ENCODE peak calls at places on chromosomes 4 and X, in six cellular contexts. K, C, B, T, N and D are unnamed samples.
A peak's percentile ranks its signal among the peaks of the same experiment; 100 is the strongest.

GRCh38 chr4:89509708-89510269 is 202.2 kb upstream of the GPRIN3 start:
- DNase-seq in K (no peak), C (no peak), B (no peak), T (no peak), N (no peak), D (no peak)

GRCh38 chr4:180426938-180427337 is 1816.3 kb upstream of the TENM3 start:
- DNase-seq in K (no peak), C (no peak), B (no peak), T (no peak), N (no peak), D (no peak)

GRCh38 chrX:1009771-1010170 is 202.7 kb downstream of the CRLF2 start:
- DNase-seq in K (no peak), C (no peak), B (no peak), T (no peak), N (no peak), D (no peak)

GRCh38 chr4:185096032-185096653 is 46.9 kb upstream of the SLC25A4 start:
- DNase-seq in K (peak; percentile 45), C (peak; percentile 20), B (peak; percentile 7), T (peak; percentile 53), N (no peak), D (peak; percentile 40)

GRCh38 chrX:54994668-54995452 is 872 bp upstream of the PFKFB1 start:
- DNase-seq in K (no peak), C (no peak), B (no peak), T (no peak), N (no peak), D (no peak)

GRCh38 chrX:81174286-81174685 is 27.4 kb downstream of the HMGN5 start:
- DNase-seq in K (peak; percentile 1), C (no peak), B (no peak), T (peak; percentile 69), N (no peak), D (no peak)

GRCh38 chr4:16136771-16137170 is 52.9 kb upstream of the PROM1 start:
- DNase-seq in K (no peak), C (no peak), B (no peak), T (no peak), N (no peak), D (no peak)

GRCh38 chr4:11912886-11913285 is 484.2 kb upstream of the HS3ST1 start:
- DNase-seq in K (no peak), C (no peak), B (no peak), T (no peak), N (no peak), D (no peak)

GRCh38 chr4:138090145-138090917 is 151.8 kb downstream of the SLC7A11 start:
- DNase-seq in K (peak; percentile 67), C (peak; percentile 58), B (peak; percentile 44), T (peak; percentile 99), N (peak; percentile 42), D (peak; percentile 51)

GRCh38 chr4:2432991-2433530 is 14.3 kb downstream of the CFAP99 start:
- DNase-seq in K (no peak), C (no peak), B (no peak), T (no peak), N (peak; percentile 30), D (no peak)

GRCh38 chr4:125489952-125490690 is 175.4 kb downstream of the FAT4 start:
- DNase-seq in K (no peak), C (no peak), B (no peak), T (no peak), N (no peak), D (no peak)

GRCh38 chrX:20254712-20255299 is 11.9 kb downstream of the RPS6KA3 start:
- DNase-seq in K (no peak), C (no peak), B (no peak), T (no peak), N (no peak), D (no peak)

GRCh38 chr4:106604319-106605051 is 235.9 kb upstream of the GIMD1 start:
- DNase-seq in K (no peak), C (no peak), B (no peak), T (no peak), N (no peak), D (no peak)

GRCh38 chrX:1466971-1467561 is 14.4 kb upstream of the ASMTL start:
- DNase-seq in K (no peak), C (peak; percentile 51), B (no peak), T (no peak), N (peak; percentile 28), D (no peak)

GRCh38 chrX:127038065-127038464 is 218.5 kb downstream of the PRR32 start:
- DNase-seq in K (no peak), C (no peak), B (no peak), T (peak; percentile 37), N (no peak), D (no peak)

GRCh38 chr4:139607302-139608060 is 51.5 kb upstream of the SETD7 start:
- DNase-seq in K (no peak), C (no peak), B (no peak), T (no peak), N (no peak), D (no peak)

GRCh38 chr4:41133619-41134018 is 80.7 kb downstream of the APBB2 start:
- DNase-seq in K (no peak), C (no peak), B (no peak), T (no peak), N (no peak), D (no peak)

GRCh38 chr4:139266583-139267257 is 13.3 kb downstream of the MGARP start:
- DNase-seq in K (peak; percentile 62), C (peak; percentile 74), B (no peak), T (peak; percentile 59), N (peak; percentile 46), D (no peak)

GRCh38 chrX:15749642-15750610 is 11.9 kb downstream of the CA5B start:
- DNase-seq in K (no peak), C (peak; percentile 60), B (no peak), T (no peak), N (no peak), D (no peak)

GRCh38 chrX:146934256-146934655 is 119.7 kb upstream of the CXorf51A start:
- DNase-seq in K (no peak), C (no peak), B (no peak), T (no peak), N (no peak), D (no peak)

GRCh38 chrX:45505214-45505613 is 304.5 kb upstream of the DIPK2B start:
- DNase-seq in K (peak; percentile 44), C (no peak), B (no peak), T (no peak), N (no peak), D (no peak)